ENCODE peak calls at places on chromosomes 6 and 20, in five cellular contexts. X, E, Y, O and A are unnamed samples.

GRCh38 chr6:149271348-149272340 is 45.9 kb upstream of the TAB2 start:
- DNase-seq in O (no peak), Y (no peak), X (no peak), E (peak), A (no peak)

GRCh38 chr6:159169193-159169555 is at the start of gene FNDC1:
- DNase-seq in X (peak), O (peak), E (peak), Y (peak), A (no peak)

GRCh38 chr20:675453-676314 is at the start of gene SCRT2:
- DNase-seq in E (peak), X (peak), O (peak), Y (peak), A (peak)

GRCh38 chr6:113364781-113365545 is 492.2 kb upstream of the MARCKS start:
- DNase-seq in X (peak), E (peak), Y (no peak), O (no peak), A (no peak)

GRCh38 chr6:23754197-23754596 is 371.8 kb upstream of the NRSN1 start:
- DNase-seq in Y (no peak), O (no peak), E (peak), X (no peak), A (no peak)

GRCh38 chr6:13336553-13336952 is 8.2 kb upstream of the TBC1D7 start:
- DNase-seq in X (peak), Y (peak), O (peak), E (peak), A (peak)

GRCh38 chr6:29524444-29524843 is 35.1 kb downstream of the UBD start:
- DNase-seq in O (no peak), X (no peak), E (no peak), Y (no peak), A (no peak)

GRCh38 chr20:47276856-47277541 is 79.5 kb downstream of the ZMYND8 start:
- DNase-seq in X (peak), E (peak), O (no peak), Y (peak), A (peak)

GRCh38 chr6:43763133-43763797 is 6.7 kb upstream of the VEGFA start:
- DNase-seq in E (no peak), X (no peak), O (no peak), Y (no peak), A (no peak)

GRCh38 chr20:31751126-31751525 is 12.0 kb downstream of the TPX2 start:
- DNase-seq in Y (no peak), X (no peak), O (no peak), E (peak), A (no peak)

GRCh38 chr6:19805146-19805515 is 32.0 kb upstream of the ID4 start:
- DNase-seq in O (no peak), E (peak), Y (no peak), X (no peak), A (no peak)

GRCh38 chr6:26019261-26019845 is 56.8 kb downstream of the TRIM38 start:
- DNase-seq in E (no peak), X (peak), Y (no peak), O (no peak), A (no peak)
- H3K4me3 ChIP-seq in E (peak), X (no peak), Y (no peak), O (no peak), A (no peak)

DNA sequence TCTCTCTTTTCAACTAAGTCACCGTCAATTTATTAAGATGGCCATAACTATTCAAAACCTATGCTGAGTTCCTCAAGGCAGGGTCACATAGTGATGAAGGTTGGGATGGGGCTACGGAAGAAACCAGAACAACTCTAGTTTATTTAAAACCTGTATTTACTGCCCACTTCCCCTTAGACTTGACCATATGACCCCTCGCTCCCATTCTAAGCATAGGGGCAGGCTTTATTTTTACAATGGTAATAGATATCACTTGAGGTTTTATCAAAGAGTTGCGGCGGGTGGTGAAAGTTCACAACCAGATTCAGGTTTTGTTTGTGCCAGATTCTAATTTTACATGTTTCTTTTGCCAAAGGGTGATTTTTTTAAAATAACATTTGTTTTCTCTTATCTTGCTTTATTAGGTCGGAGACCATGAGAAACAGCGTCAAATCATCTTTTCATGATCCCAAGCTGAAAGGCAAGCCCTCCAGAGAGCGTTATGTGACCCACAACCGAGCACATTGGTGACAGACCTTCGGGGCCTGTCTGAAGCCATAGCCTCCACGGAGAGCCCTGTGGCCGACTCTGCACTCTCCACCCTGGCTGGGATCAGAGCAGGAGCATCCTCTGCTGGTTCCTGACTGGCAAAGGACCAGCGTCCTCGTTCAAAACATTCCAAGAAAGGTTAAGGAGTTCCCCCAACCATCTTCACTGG is 5.5 kb downstream of the EDN1 start:
- DNase-seq in X (no peak), Y (no peak), O (no peak), E (no peak), A (no peak)
- H3K4me3 ChIP-seq in X (no peak), Y (no peak), O (peak), E (peak), A (no peak)

GRCh38 chr20:48930878-48931277 is 9.4 kb downstream of the ARFGEF2 start:
- DNase-seq in O (no peak), Y (no peak), X (no peak), E (no peak), A (no peak)
- H3K4me3 ChIP-seq in O (no peak), Y (no peak), X (no peak), E (no peak), A (no peak)

DNA sequence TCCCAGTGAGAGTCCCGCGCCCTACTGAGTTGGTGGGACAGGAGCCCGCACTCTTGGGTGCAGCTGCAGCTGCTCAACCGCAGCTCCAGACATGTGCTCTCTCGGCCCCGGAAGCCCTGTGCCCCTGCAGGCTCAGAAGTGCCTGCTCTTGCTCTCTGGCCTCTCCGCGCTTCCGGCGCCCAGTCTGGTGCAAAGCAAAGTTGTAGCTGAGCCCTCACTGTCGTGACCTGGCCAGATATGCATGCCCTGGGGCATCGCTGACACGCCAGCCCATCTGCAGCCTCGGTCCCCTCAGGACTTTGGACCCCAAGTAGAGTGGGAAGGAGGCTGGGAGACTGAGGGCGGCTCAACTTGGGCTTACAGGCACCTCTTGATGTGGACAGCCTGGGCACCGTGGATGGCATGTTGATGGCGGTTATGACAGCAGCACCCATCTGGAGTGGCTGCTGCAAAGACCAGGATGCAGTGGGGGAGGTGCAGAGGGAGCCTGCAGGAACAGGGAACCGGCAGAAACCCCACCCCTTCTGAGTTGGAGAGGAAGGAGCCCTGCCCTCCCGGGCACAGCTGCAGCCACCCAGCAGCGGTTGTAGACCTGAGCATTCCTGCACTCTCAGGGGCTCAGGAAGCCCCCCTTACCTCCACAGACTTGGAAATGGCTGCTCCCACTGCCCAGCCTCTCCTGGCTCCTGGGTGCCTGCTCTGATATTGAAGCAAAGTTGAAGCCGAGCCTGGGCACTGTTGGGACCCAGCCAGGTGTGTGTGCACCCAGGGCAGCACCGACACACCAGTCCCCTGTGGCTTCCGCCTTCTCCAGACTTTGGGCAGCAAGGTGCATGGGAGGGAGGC is 462.6 kb downstream of the TBC1D32 start:
- DNase-seq in O (no peak), X (no peak), Y (no peak), E (no peak), A (peak)
- H3K4me3 ChIP-seq in O (no peak), X (no peak), Y (no peak), E (no peak), A (no peak)

DNA sequence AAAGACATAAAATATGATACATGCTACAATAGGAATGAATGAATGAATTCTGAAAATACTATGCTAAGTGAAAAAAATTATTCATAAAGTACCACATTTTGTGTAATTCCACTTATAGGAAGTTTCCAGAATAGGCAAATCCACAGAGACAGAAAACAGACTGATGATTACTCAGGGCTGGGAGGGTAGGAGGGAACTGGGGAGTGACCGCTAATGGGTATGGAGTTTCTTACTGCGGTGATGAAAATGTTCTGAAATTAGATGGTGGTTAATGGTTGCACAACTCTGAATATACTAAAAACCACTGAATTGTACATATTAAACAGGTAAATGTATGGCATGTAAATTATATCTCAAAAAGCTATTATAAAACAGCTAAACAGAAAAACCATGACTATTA is 22.6 kb downstream of the FERMT1 start:
- DNase-seq in E (no peak), O (no peak), Y (no peak), X (no peak), A (no peak)
- H3K4me3 ChIP-seq in E (no peak), O (no peak), Y (no peak), X (no peak), A (no peak)

DNA sequence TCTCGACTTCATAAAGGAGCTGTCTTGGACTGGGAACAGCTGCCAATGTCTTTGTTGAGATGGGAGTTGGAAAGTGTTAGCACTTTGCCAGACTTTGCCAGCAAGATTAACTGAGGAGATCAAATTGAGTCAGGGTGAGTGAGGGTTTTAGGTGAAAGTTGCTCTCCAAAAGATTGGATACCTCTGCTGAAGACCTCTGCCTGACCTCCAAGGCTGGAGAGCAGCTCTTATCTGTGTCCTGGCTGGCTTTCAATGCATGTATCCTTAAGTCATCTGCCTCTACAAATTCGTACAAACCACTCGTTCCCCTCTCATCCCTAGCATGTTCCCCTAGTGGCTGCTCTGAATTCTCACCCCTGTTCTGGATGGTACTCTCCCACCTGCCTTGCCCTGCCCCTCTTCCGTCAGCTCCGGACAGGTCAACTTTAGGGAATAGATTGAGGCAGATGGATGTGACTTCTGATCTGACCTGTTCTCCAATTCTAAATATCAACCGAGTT is at the start of gene EFCAB8:
- DNase-seq in O (no peak), E (no peak), Y (no peak), X (no peak), A (no peak)
- H3K4me3 ChIP-seq in O (no peak), E (no peak), Y (no peak), X (no peak), A (no peak)

GRCh38 chr6:169726049-169726400 is 1.7 kb upstream of the PHF10 start:
- DNase-seq in X (no peak), Y (no peak), E (no peak), O (no peak), A (no peak)
- H3K4me3 ChIP-seq in X (no peak), Y (no peak), E (no peak), O (no peak), A (no peak)

GRCh38 chr20:10002871-10003270 is 31.9 kb upstream of the ANKEF1 start:
- DNase-seq in Y (no peak), X (no peak), O (no peak), E (no peak), A (no peak)

GRCh38 chr20:9996944-9997343 is 37.8 kb upstream of the ANKEF1 start:
- DNase-seq in E (peak), X (no peak), O (no peak), Y (no peak), A (no peak)

GRCh38 chr20:9995514-9996272 is 39.1 kb upstream of the ANKEF1 start:
- DNase-seq in Y (no peak), X (no peak), O (no peak), E (no peak), A (no peak)

GRCh38 chr20:9994676-9995075 is 40.1 kb upstream of the ANKEF1 start:
- DNase-seq in O (no peak), Y (no peak), E (no peak), X (no peak), A (no peak)

GRCh38 chr20:9999660-10000059 is 35.1 kb upstream of the ANKEF1 start:
- DNase-seq in E (peak), Y (no peak), X (no peak), O (no peak), A (no peak)
- H3K4me3 ChIP-seq in E (no peak), Y (no peak), X (no peak), O (no peak), A (no peak)

GRCh38 chr6:104713982-104714381 is 145.7 kb downstream of the HACE1 start:
- DNase-seq in O (no peak), E (no peak), Y (no peak), X (no peak), A (no peak)

GRCh38 chr6:104714796-104715195 is 144.9 kb downstream of the HACE1 start:
- DNase-seq in X (no peak), O (no peak), E (no peak), Y (no peak), A (no peak)

GRCh38 chr6:104705916-104706442 is 153.7 kb downstream of the HACE1 start:
- DNase-seq in X (no peak), Y (no peak), E (no peak), O (no peak), A (no peak)

GRCh38 chr6:104710543-104711335 is 149.0 kb downstream of the HACE1 start:
- DNase-seq in E (no peak), X (no peak), O (no peak), Y (no peak), A (no peak)

DNA sequence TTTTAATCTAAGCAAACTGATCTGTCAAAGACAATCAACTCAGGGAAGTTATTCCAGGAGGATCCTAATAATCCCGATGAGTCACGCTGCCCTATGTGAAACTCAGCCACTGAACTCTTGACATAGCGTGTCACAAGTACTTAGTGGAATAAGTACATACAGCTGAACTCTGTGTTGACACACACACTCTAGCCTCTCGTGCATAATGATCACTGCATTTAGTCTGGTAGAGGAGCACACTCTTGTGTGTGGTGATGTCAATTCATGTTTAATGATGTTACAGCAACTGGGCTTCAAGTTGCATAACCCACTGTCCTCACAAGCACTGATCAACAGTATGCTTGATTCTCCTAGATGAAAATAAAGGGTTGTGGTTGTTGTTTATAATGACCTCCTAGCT is 148.3 kb downstream of the HACE1 start:
- DNase-seq in E (peak), X (no peak), O (peak), Y (no peak), A (no peak)
- H3K4me3 ChIP-seq in E (no peak), X (no peak), O (no peak), Y (no peak), A (no peak)